ENCODE peak calls at places on chromosome 1, in eight cellular contexts. S, Z, I, K, W, G, L and C are unnamed samples.

GRCh38 chr1:224922404-224923164 is 6.9 kb upstream of the DNAH14 start:
- DNase-seq in S (peak), Z (no peak), I (no peak), K (no peak), W (peak), G (no peak), L (no peak), C (peak)

GRCh38 chr1:156165083-156165482 is 11.7 kb downstream of the SEMA4A start:
- DNase-seq in S (no peak), Z (no peak), I (no peak), K (no peak), W (no peak), G (no peak), L (no peak), C (no peak)

GRCh38 chr1:179142889-179143299 is 61.0 kb downstream of the TOR3A start:
- DNase-seq in S (no peak), Z (no peak), I (no peak), K (no peak), W (peak), G (peak), L (no peak), C (no peak)

GRCh38 chr1:157069596-157069995 is 24.1 kb upstream of the ARHGEF11 start:
- DNase-seq in S (no peak), Z (no peak), I (no peak), K (no peak), W (no peak), G (no peak), L (no peak), C (no peak)

GRCh38 chr1:2173546-2174347 is 20.8 kb downstream of the FAAP20 start:
- DNase-seq in S (no peak), Z (no peak), I (no peak), K (no peak), W (no peak), G (no peak), L (no peak), C (no peak)

GRCh38 chr1:160576430-160576829 is 2.9 kb downstream of the CD84 start:
- DNase-seq in S (no peak), Z (no peak), I (no peak), K (peak), W (no peak), G (no peak), L (no peak), C (no peak)

GRCh38 chr1:101219919-101220695 is 16.7 kb upstream of the S1PR1 start:
- DNase-seq in S (no peak), Z (peak), I (no peak), K (no peak), W (no peak), G (no peak), L (no peak), C (no peak)

GRCh38 chr1:96509944-96510343 is 211.6 kb upstream of the PTBP2 start:
- DNase-seq in S (no peak), Z (no peak), I (no peak), K (no peak), W (no peak), G (no peak), L (no peak), C (no peak)

GRCh38 chr1:2279210-2279639 is 51.1 kb downstream of the SKI start:
- DNase-seq in S (no peak), Z (peak), I (no peak), K (no peak), W (peak), G (no peak), L (peak), C (peak)

GRCh38 chr1:191163621-191164020 is 686.0 kb upstream of the BRINP3 start:
- DNase-seq in S (no peak), Z (no peak), I (no peak), K (no peak), W (no peak), G (no peak), L (no peak), C (no peak)

GRCh38 chr1:55684131-55684650 is 469.0 kb upstream of the USP24 start:
- DNase-seq in S (no peak), Z (no peak), I (no peak), K (no peak), W (no peak), G (no peak), L (no peak), C (no peak)

GRCh38 chr1:52670599-52670998 is 27.5 kb downstream of the COA7 start:
- DNase-seq in S (no peak), Z (no peak), I (no peak), K (no peak), W (no peak), G (no peak), L (no peak), C (no peak)

GRCh38 chr1:58065520-58065919 is 481.0 kb downstream of the OMA1 start:
- DNase-seq in S (no peak), Z (no peak), I (no peak), K (no peak), W (no peak), G (no peak), L (peak), C (no peak)

GRCh38 chr1:15261155-15262002 is 14.4 kb downstream of the FHAD1 start:
- DNase-seq in S (no peak), Z (no peak), I (no peak), K (no peak), W (no peak), G (no peak), L (no peak), C (peak)

GRCh38 chr1:7703321-7704213 is 67.5 kb upstream of the VAMP3 start:
- DNase-seq in S (no peak), Z (peak), I (no peak), K (peak), W (no peak), G (no peak), L (no peak), C (peak)

GRCh38 chr1:161069731-161070270 is at the start of gene ARHGAP30:
- DNase-seq in S (peak), Z (peak), I (no peak), K (peak), W (no peak), G (no peak), L (no peak), C (no peak)

GRCh38 chr1:109782514-109782913 is 18.8 kb upstream of the EPS8L3 start:
- DNase-seq in S (no peak), Z (peak), I (no peak), K (no peak), W (peak), G (no peak), L (no peak), C (no peak)

GRCh38 chr1:223332997-223333396 is 31.0 kb downstream of the SUSD4 start:
- DNase-seq in S (no peak), Z (no peak), I (no peak), K (no peak), W (no peak), G (no peak), L (no peak), C (no peak)

GRCh38 chr1:116999596-116999995 is 2.0 kb upstream of the CD101 start:
- DNase-seq in S (no peak), Z (no peak), I (no peak), K (no peak), W (no peak), G (no peak), L (no peak), C (no peak)

GRCh38 chr1:168045311-168045710 is 91.4 kb downstream of the GPR161 start:
- DNase-seq in S (no peak), Z (no peak), I (no peak), K (no peak), W (no peak), G (no peak), L (no peak), C (no peak)

GRCh38 chr1:20479840-20480239 is 6.2 kb downstream of the CAMK2N1 start:
- DNase-seq in S (no peak), Z (no peak), I (no peak), K (no peak), W (no peak), G (no peak), L (no peak), C (no peak)

GRCh38 chr1:20481158-20481617 is 4.8 kb downstream of the CAMK2N1 start:
- DNase-seq in S (no peak), Z (no peak), I (no peak), K (no peak), W (peak), G (no peak), L (no peak), C (no peak)

GRCh38 chr1:20480261-20481157 is 5.5 kb downstream of the CAMK2N1 start:
- DNase-seq in S (no peak), Z (no peak), I (no peak), K (no peak), W (no peak), G (no peak), L (no peak), C (peak)

GRCh38 chr1:20483098-20483832 is 2.7 kb downstream of the CAMK2N1 start:
- DNase-seq in S (no peak), Z (no peak), I (no peak), K (no peak), W (no peak), G (no peak), L (no peak), C (no peak)

DNA sequence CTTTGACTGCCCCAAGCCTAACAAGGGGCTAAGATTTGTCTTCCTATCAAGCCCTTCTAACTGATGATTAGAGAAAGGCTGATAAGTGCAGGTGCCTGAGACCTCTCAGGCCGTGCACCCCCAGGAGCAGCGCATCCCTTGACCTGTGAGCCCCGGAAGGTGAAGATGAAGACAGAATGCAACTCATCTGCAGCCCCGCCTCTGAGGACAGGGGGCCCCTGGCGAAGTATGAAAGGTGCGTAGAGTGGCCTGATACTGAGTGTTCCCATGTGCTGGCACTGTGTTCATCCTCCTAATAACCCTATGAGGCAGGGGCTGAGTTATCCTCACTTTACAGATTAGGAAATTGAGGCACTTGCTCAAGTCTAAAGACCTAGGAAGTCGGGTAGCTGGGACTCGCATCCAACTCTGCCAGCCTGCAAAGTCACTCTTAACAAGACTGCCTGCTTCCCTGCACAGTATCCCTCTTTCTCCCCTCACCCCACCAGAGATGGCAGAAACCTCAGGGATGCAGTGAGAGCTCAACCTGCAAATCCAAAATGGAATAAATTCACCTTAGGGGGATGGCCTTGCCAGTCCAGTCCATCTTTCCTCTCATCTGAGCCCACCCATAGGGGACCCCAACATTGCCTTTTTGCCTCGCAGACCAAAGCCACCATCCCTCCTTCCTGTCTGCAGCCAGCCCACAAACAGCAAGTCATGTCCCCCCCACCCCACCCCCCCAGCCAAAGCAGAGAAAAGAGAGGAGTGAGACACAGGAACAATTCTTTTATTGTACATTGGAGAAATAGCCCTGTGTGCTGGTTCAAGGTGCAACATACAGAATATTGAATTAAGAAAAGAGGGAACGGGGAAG is 4.1 kb downstream of the CAMK2N1 start:
- DNase-seq in S (no peak), Z (no peak), I (no peak), K (no peak), W (no peak), G (no peak), L (no peak), C (no peak)
- H3K27ac ChIP-seq in S (no peak), Z (no peak), I (peak), K (no peak), W (peak), G (no peak), L (no peak), C (no peak)

GRCh38 chr1:5874416-5875110 is 117.7 kb downstream of the NPHP4 start:
- DNase-seq in S (no peak), Z (no peak), I (no peak), K (no peak), W (no peak), G (no peak), L (no peak), C (no peak)

GRCh38 chr1:5876251-5876650 is 116.0 kb downstream of the NPHP4 start:
- DNase-seq in S (no peak), Z (no peak), I (no peak), K (no peak), W (no peak), G (no peak), L (no peak), C (no peak)

GRCh38 chr1:5873556-5873955 is 118.7 kb downstream of the NPHP4 start:
- DNase-seq in S (no peak), Z (no peak), I (no peak), K (no peak), W (no peak), G (no peak), L (no peak), C (no peak)

GRCh38 chr1:5877001-5877400 is 115.2 kb downstream of the NPHP4 start:
- DNase-seq in S (no peak), Z (no peak), I (no peak), K (no peak), W (no peak), G (no peak), L (no peak), C (no peak)

GRCh38 chr1:5875345-5875910 is 116.8 kb downstream of the NPHP4 start:
- DNase-seq in S (no peak), Z (no peak), I (no peak), K (no peak), W (no peak), G (no peak), L (no peak), C (no peak)
- H3K27ac ChIP-seq in S (no peak), Z (no peak), I (no peak), K (no peak), W (no peak), G (no peak), L (no peak), C (no peak)

GRCh38 chr1:212958175-212958574 is 7.8 kb downstream of the VASH2 start:
- DNase-seq in S (peak), Z (no peak), I (no peak), K (no peak), W (peak), G (no peak), L (no peak), C (no peak)
- H3K27ac ChIP-seq in S (no peak), Z (no peak), I (no peak), K (no peak), W (no peak), G (no peak), L (no peak), C (no peak)

GRCh38 chr1:65253800-65254319 is 55.5 kb upstream of the DNAJC6 start:
- DNase-seq in S (no peak), Z (no peak), I (no peak), K (no peak), W (no peak), G (no peak), L (no peak), C (no peak)
- H3K27ac ChIP-seq in S (peak), Z (peak), I (no peak), K (no peak), W (no peak), G (peak), L (no peak), C (peak)

GRCh38 chr1:240149488-240150094 is 57.9 kb downstream of the FMN2 start:
- DNase-seq in S (peak), Z (no peak), I (no peak), K (no peak), W (peak), G (peak), L (peak), C (no peak)
- H3K27ac ChIP-seq in S (no peak), Z (no peak), I (no peak), K (no peak), W (no peak), G (no peak), L (no peak), C (no peak)

DNA sequence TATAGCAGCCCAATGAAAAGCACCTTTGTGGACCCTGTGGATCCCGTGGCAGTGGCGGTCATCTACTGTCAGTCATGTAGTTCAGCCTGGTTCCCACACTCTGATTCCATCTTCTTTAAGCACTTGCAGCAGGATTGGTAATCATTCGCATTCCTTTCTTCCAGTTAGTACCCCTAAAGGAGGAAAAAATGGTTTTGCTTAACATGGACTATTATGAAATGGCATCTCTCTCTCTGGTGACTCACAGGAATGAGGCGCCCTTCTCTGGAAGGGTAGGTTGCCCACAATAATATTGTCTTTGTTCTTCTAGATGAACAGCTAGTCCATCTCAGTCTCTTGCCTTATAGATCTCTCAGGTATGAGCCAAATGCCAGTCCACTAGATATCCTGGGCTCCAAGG is 127.9 kb upstream of the MROH9 start:
- DNase-seq in S (no peak), Z (no peak), I (no peak), K (no peak), W (peak), G (no peak), L (no peak), C (no peak)
- H3K27ac ChIP-seq in S (no peak), Z (no peak), I (no peak), K (no peak), W (no peak), G (no peak), L (no peak), C (no peak)